ENCODE peak calls at places on chromosomes 3 and 15, in seven cellular contexts. W, Q, X, U, C, S and K are unnamed samples.

GRCh38 chr3:194472290-194472920 is 14.4 kb downstream of the ATP13A3 start:
- DNase-seq in C (no peak), S (no peak), Q (no peak), W (peak), U (peak), X (peak), K (peak)

GRCh38 chr15:58146734-58147133 is 8.6 kb downstream of the AQP9 start:
- DNase-seq in U (no peak), W (no peak), X (no peak), Q (no peak), C (no peak), S (no peak), K (peak)

GRCh38 chr15:60552224-60552623 is 73.3 kb upstream of the ICE2 start:
- DNase-seq in Q (no peak), U (no peak), S (no peak), W (no peak), C (no peak), X (no peak), K (no peak)

GRCh38 chr3:128648402-128648801 is 2.2 kb downstream of the RPN1 start:
- DNase-seq in X (no peak), Q (no peak), C (no peak), U (no peak), W (no peak), S (no peak), K (no peak)

GRCh38 chr15:53962646-53963561 is 15.3 kb upstream of the UNC13C start:
- DNase-seq in Q (no peak), C (peak), U (peak), S (peak), W (no peak), X (peak), K (peak)

GRCh38 chr3:140736863-140737460 is 59.1 kb downstream of the TRIM42 start:
- DNase-seq in W (no peak), Q (no peak), U (peak), X (peak), S (no peak), C (peak), K (peak)

GRCh38 chr3:131067983-131068382 is 41.3 kb downstream of the NEK11 start:
- DNase-seq in W (no peak), U (no peak), C (no peak), S (no peak), Q (no peak), X (no peak), K (no peak)

GRCh38 chr15:40312370-40313158 is 4.8 kb upstream of the PLCB2 start:
- DNase-seq in U (no peak), Q (no peak), C (no peak), S (no peak), W (no peak), X (no peak), K (no peak)

GRCh38 chr3:117366574-117366973 is 657.0 kb downstream of the TUSC7 start:
- DNase-seq in W (no peak), Q (no peak), C (no peak), U (no peak), S (no peak), X (no peak), K (no peak)

GRCh38 chr15:45714501-45715488 is 80.0 kb downstream of the SQOR start:
- DNase-seq in W (peak), X (peak), C (peak), S (peak), U (peak), Q (peak), K (peak)

GRCh38 chr3:38658886-38659285 is 9.4 kb upstream of the SCN5A start:
- DNase-seq in U (no peak), S (no peak), C (no peak), W (no peak), Q (no peak), X (no peak), K (no peak)